ENCODE peak calls at places on chromosome 15, in four cellular contexts. One of them, this sample, is unnamed.

GRCh38 chr15:76930831-76931396 is 635 bp upstream of the RCN2 start:
- DNase-seq in fibroblast of pulmonary artery: no peak
- DNase-seq in mucosa of descending colon: no peak
- DNase-seq in choroid plexus epithelial cell: no peak
- DNase-seq in this sample: no peak

GRCh38 chr15:25690673-25691543 is 172.2 kb downstream of the ATP10A start:
- DNase-seq in fibroblast of pulmonary artery: peak; percentile 59
- DNase-seq in mucosa of descending colon: no peak
- DNase-seq in choroid plexus epithelial cell: peak; percentile 27
- DNase-seq in this sample: peak; percentile 72

GRCh38 chr15:63086271-63086670 is 35.4 kb upstream of the LACTB start:
- DNase-seq in fibroblast of pulmonary artery: peak; percentile 57
- DNase-seq in mucosa of descending colon: no peak
- DNase-seq in choroid plexus epithelial cell: no peak
- DNase-seq in this sample: no peak

GRCh38 chr15:59616390-59616789 is 4.8 kb downstream of the GCNT3 start:
- DNase-seq in fibroblast of pulmonary artery: no peak
- DNase-seq in mucosa of descending colon: no peak
- DNase-seq in choroid plexus epithelial cell: no peak
- DNase-seq in this sample: peak; percentile 53

GRCh38 chr15:25733036-25733855 is 129.9 kb downstream of the ATP10A start:
- DNase-seq in fibroblast of pulmonary artery: no peak
- DNase-seq in mucosa of descending colon: no peak
- DNase-seq in choroid plexus epithelial cell: no peak
- DNase-seq in this sample: no peak

GRCh38 chr15:60652245-60652644 is 173.3 kb upstream of the ICE2 start:
- DNase-seq in fibroblast of pulmonary artery: no peak
- DNase-seq in mucosa of descending colon: no peak
- DNase-seq in choroid plexus epithelial cell: no peak
- DNase-seq in this sample: no peak

GRCh38 chr15:66704019-66704782 is 2.2 kb downstream of the SMAD6 start:
- DNase-seq in fibroblast of pulmonary artery: no peak
- DNase-seq in mucosa of descending colon: no peak
- DNase-seq in choroid plexus epithelial cell: no peak
- DNase-seq in this sample: no peak

GRCh38 chr15:42152921-42153680 is 3.3 kb downstream of the PLA2G4F start:
- DNase-seq in fibroblast of pulmonary artery: no peak
- DNase-seq in mucosa of descending colon: no peak
- DNase-seq in choroid plexus epithelial cell: no peak
- DNase-seq in this sample: no peak

GRCh38 chr15:96948981-96949380 is 618.5 kb downstream of the NR2F2 start:
- DNase-seq in fibroblast of pulmonary artery: no peak
- DNase-seq in mucosa of descending colon: no peak
- DNase-seq in choroid plexus epithelial cell: no peak
- DNase-seq in this sample: no peak

GRCh38 chr15:76139368-76140068 is 79.7 kb downstream of the TMEM266 start:
- DNase-seq in fibroblast of pulmonary artery: peak; percentile 84
- DNase-seq in mucosa of descending colon: no peak
- DNase-seq in choroid plexus epithelial cell: peak; percentile 87
- DNase-seq in this sample: peak; percentile 14

GRCh38 chr15:92625297-92625980 is 30.1 kb downstream of the FAM174B start:
- DNase-seq in fibroblast of pulmonary artery: peak; percentile 68
- DNase-seq in mucosa of descending colon: no peak
- DNase-seq in choroid plexus epithelial cell: peak; percentile 86
- DNase-seq in this sample: peak; percentile 54

GRCh38 chr15:67918205-67918861 is 78.5 kb upstream of the RNU6-1 start:
- DNase-seq in fibroblast of pulmonary artery: no peak
- DNase-seq in mucosa of descending colon: no peak
- DNase-seq in choroid plexus epithelial cell: no peak
- DNase-seq in this sample: no peak
- H3K4me3 ChIP-seq in fibroblast of pulmonary artery: no peak overlapping the region
- H3K4me3 ChIP-seq in mucosa of descending colon: no peak overlapping the region
- H3K4me3 ChIP-seq in choroid plexus epithelial cell: no peak overlapping the region
- H3K4me3 ChIP-seq in this sample: no peak overlapping the region

GRCh38 chr15:52652286-52652685 is 26.9 kb downstream of the ATOSA start:
- DNase-seq in fibroblast of pulmonary artery: no peak
- DNase-seq in mucosa of descending colon: no peak
- DNase-seq in choroid plexus epithelial cell: no peak
- DNase-seq in this sample: no peak

GRCh38 chr15:52652984-52653383 is 26.2 kb downstream of the ATOSA start:
- DNase-seq in fibroblast of pulmonary artery: peak; percentile 60
- DNase-seq in mucosa of descending colon: no peak
- DNase-seq in choroid plexus epithelial cell: peak; percentile 79
- DNase-seq in this sample: no peak

GRCh38 chr15:52649686-52650085 is 29.5 kb downstream of the ATOSA start:
- DNase-seq in fibroblast of pulmonary artery: peak; percentile 51
- DNase-seq in mucosa of descending colon: no peak
- DNase-seq in choroid plexus epithelial cell: no peak
- DNase-seq in this sample: no peak

GRCh38 chr15:52651868-52652267 is 27.3 kb downstream of the ATOSA start:
- DNase-seq in fibroblast of pulmonary artery: peak; percentile 96
- DNase-seq in mucosa of descending colon: peak; percentile 61
- DNase-seq in choroid plexus epithelial cell: peak; percentile 99
- DNase-seq in this sample: peak; percentile 82

DNA sequence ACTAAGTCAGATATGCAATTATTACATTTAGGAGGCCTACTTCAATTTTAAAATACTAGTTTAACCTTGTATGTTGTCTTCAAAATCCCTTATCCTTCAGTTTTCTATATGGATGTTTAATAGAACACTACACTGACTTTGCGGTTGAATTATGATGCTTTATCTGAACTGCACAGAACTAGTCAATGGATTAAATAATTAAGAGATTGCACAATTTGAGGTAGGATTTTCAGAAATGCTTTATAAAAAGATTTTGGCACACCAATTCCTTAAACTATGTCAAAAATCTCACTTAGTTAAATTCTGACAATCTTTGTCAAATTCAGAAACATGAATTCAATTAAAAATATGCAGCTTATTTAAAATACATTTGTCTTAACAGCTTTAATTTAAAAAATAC is 28.1 kb downstream of the ATOSA start:
- DNase-seq in fibroblast of pulmonary artery: no peak
- DNase-seq in mucosa of descending colon: no peak
- DNase-seq in choroid plexus epithelial cell: no peak
- DNase-seq in this sample: no peak
- TF ChIP-seq CTCF in fibroblast of pulmonary artery: no peak
- TF ChIP-seq CTCF in mucosa of descending colon: no peak
- TF ChIP-seq CTCF in choroid plexus epithelial cell: no peak
- TF ChIP-seq CTCF in this sample: no peak

DNA sequence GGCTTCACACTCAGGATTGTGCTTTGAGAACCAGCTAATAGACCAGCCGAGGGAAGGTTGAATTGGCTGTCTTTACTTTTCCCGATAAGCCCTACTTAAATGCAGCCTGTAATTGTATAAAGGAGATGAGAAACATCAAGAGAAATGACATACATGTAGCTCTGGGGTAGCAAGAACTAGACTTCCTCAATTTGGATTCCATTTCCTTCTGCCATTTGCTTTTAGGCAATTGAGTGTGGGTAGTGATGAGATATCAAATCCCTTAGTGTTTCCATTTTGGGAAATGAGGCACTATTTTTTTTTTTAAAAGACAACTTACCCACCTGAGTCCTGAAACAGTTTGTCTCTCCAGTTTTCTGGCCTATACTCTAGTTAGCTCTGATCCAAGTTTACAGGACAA is 2.2 kb downstream of the INAFM2 start:
- DNase-seq in fibroblast of pulmonary artery: no peak
- DNase-seq in mucosa of descending colon: no peak
- DNase-seq in choroid plexus epithelial cell: no peak
- DNase-seq in this sample: no peak
- H3K4me3 ChIP-seq in fibroblast of pulmonary artery: peak overlapping the region; percentile 67
- H3K4me3 ChIP-seq in mucosa of descending colon: no peak overlapping the region
- H3K4me3 ChIP-seq in choroid plexus epithelial cell: no peak overlapping the region
- H3K4me3 ChIP-seq in this sample: no peak overlapping the region

GRCh38 chr15:40053234-40054055 is 14.5 kb upstream of the SRP14 start:
- DNase-seq in fibroblast of pulmonary artery: no peak
- DNase-seq in mucosa of descending colon: peak; percentile 45
- DNase-seq in choroid plexus epithelial cell: peak; percentile 14
- DNase-seq in this sample: no peak
- TF ChIP-seq CTCF in fibroblast of pulmonary artery: peak; percentile 12
- TF ChIP-seq CTCF in mucosa of descending colon: no peak
- TF ChIP-seq CTCF in choroid plexus epithelial cell: peak; percentile 38
- TF ChIP-seq CTCF in this sample: no peak

DNA sequence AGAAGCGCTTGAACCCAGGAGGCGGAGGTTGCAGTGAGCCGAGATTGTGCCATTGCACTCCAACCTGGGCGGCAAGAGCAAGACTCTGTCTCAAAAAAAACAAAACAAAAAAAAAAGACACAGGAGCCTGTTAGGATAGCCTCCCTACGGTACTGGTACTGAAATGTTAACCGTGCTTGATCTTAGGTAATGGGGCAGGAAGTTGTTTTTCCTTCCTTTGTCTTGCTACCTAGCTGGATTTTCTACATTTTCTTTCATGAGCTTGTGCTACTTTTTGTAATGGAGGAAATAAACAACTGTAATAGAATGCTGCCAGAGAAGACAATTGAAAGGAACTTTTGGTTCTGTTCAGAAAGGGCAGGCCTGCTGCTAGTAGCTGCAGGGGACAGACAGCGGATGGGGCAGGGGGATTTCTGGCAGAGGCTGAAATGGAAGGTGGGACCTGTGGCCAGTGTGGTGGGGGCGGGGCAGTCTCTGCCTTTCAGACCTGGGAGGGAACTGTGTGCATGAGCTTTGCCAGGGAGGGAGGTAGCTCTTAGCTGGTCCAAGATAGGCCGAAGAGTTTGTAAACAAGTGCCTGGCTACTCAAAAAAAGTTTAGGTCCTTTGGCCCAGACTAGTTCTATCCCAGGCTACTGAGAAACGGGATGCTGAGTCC is 49.0 kb upstream of the SEMA4B start:
- DNase-seq in fibroblast of pulmonary artery: no peak
- DNase-seq in mucosa of descending colon: no peak
- DNase-seq in choroid plexus epithelial cell: no peak
- DNase-seq in this sample: no peak
- H3K4me3 ChIP-seq in fibroblast of pulmonary artery: no peak overlapping the region
- H3K4me3 ChIP-seq in mucosa of descending colon: no peak overlapping the region
- H3K4me3 ChIP-seq in choroid plexus epithelial cell: no peak overlapping the region
- H3K4me3 ChIP-seq in this sample: no peak overlapping the region

DNA sequence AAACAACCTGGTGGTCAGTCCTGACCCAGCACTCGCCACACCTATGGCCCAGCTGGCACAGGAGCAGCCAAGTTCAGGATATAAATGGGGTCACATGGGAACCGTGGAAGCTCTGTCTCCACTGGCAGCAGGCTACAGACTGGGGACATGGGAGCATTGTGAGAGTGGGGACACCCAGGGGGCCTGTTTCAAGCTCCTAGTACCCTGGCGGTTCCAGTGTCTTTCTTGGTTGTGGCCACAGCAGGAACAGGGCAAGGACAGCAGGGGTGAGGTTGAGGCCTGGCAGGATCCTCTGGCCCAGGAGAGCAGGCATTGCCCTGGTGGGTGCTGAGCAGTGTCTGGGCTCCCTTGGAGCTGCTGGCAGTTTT is 1.9 kb downstream of the CSK start:
- DNase-seq in fibroblast of pulmonary artery: no peak
- DNase-seq in mucosa of descending colon: peak; percentile 60
- DNase-seq in choroid plexus epithelial cell: no peak
- DNase-seq in this sample: no peak
- TF ChIP-seq CTCF in fibroblast of pulmonary artery: no peak
- TF ChIP-seq CTCF in mucosa of descending colon: no peak
- TF ChIP-seq CTCF in choroid plexus epithelial cell: no peak
- TF ChIP-seq CTCF in this sample: no peak

GRCh38 chr15:84658788-84659411 is 901 bp upstream of the NMB start:
- DNase-seq in fibroblast of pulmonary artery: no peak
- DNase-seq in mucosa of descending colon: no peak
- DNase-seq in choroid plexus epithelial cell: no peak
- DNase-seq in this sample: no peak
- H3K4me3 ChIP-seq in fibroblast of pulmonary artery: peak overlapping the region; percentile 52
- H3K4me3 ChIP-seq in mucosa of descending colon: no peak overlapping the region
- H3K4me3 ChIP-seq in choroid plexus epithelial cell: peak overlapping the region; percentile 61
- H3K4me3 ChIP-seq in this sample: no peak overlapping the region

DNA sequence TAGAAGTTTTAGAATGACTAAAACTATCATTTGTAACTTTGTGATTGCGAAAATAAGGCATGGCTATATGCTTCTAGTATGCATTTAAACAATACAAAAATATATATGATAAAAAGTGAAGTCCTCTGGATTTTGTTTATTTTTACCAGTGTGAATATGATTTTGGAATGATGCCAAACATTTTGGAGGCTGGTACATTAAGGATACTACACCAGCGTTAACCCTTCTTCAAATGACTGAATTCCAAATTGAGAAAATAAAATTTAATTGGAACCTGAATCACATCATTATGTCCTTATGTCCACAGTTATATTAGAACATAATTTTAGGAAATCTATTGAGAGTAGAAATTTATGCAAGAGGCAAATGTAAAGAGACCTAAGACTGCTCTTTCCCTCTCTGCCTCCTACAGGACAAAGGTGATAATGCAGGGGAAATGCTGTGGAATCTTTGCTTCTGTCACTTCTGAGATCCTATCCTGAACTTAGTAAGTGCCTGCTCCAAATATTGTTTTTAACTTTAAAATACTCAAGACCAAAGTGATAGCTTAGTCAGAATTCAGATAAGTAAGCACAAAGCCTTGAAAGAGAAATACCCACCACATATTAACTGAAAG is 121.1 kb upstream of the NANOGP8 start:
- DNase-seq in fibroblast of pulmonary artery: peak; percentile 21
- DNase-seq in mucosa of descending colon: no peak
- DNase-seq in choroid plexus epithelial cell: peak; percentile 34
- DNase-seq in this sample: no peak
- TF ChIP-seq CTCF in fibroblast of pulmonary artery: peak; percentile 55
- TF ChIP-seq CTCF in mucosa of descending colon: no peak
- TF ChIP-seq CTCF in choroid plexus epithelial cell: peak; percentile 58
- TF ChIP-seq CTCF in this sample: peak; percentile 40